ENCODE peak calls at places on chromosomes 1 and 21, in six cellular contexts. One of them, this sample, is unnamed.

GRCh38 chr1:114558548-114558947 is 22.9 kb downstream of the BCAS2 start:
- DNase-seq in HCEC 1CT: peak
- DNase-seq in NCI-H748 treated with DMSO at 0.1 percent for 48 hours: no peak
- DNase-seq in sciatic nerve: no peak
- DNase-seq in occipital lobe: no peak
- DNase-seq in HCT116: peak
- DNase-seq in this sample: no peak

GRCh38 chr1:26537951-26538352 is 8.4 kb downstream of the RPS6KA1 start:
- DNase-seq in HCEC 1CT: peak
- DNase-seq in NCI-H748 treated with DMSO at 0.1 percent for 48 hours: no peak
- DNase-seq in sciatic nerve: no peak
- DNase-seq in occipital lobe: no peak
- DNase-seq in HCT116: no peak
- DNase-seq in this sample: no peak

GRCh38 chr1:181396171-181396670 is 87.1 kb upstream of the CACNA1E start:
- DNase-seq in HCEC 1CT: no peak
- DNase-seq in NCI-H748 treated with DMSO at 0.1 percent for 48 hours: no peak
- DNase-seq in sciatic nerve: no peak
- DNase-seq in occipital lobe: no peak
- DNase-seq in HCT116: no peak
- DNase-seq in this sample: no peak

GRCh38 chr1:63693956-63694607 is 79.7 kb upstream of the ROR1 start:
- DNase-seq in HCEC 1CT: peak
- DNase-seq in NCI-H748 treated with DMSO at 0.1 percent for 48 hours: no peak
- DNase-seq in sciatic nerve: no peak
- DNase-seq in occipital lobe: no peak
- DNase-seq in HCT116: no peak
- DNase-seq in this sample: no peak

GRCh38 chr1:156693858-156694562 is 11.4 kb downstream of the CRABP2 start:
- DNase-seq in HCEC 1CT: no peak
- DNase-seq in NCI-H748 treated with DMSO at 0.1 percent for 48 hours: no peak
- DNase-seq in sciatic nerve: no peak
- DNase-seq in occipital lobe: no peak
- DNase-seq in HCT116: no peak
- DNase-seq in this sample: no peak

GRCh38 chr1:184595609-184596008 is 159.0 kb downstream of the EDEM3 start:
- DNase-seq in HCEC 1CT: peak
- DNase-seq in NCI-H748 treated with DMSO at 0.1 percent for 48 hours: no peak
- DNase-seq in sciatic nerve: no peak
- DNase-seq in occipital lobe: no peak
- DNase-seq in HCT116: no peak
- DNase-seq in this sample: no peak

GRCh38 chr1:3463891-3464648 is 9.6 kb downstream of the ARHGEF16 start:
- DNase-seq in HCEC 1CT: no peak
- DNase-seq in NCI-H748 treated with DMSO at 0.1 percent for 48 hours: no peak
- DNase-seq in sciatic nerve: no peak
- DNase-seq in occipital lobe: no peak
- DNase-seq in HCT116: no peak
- DNase-seq in this sample: peak

GRCh38 chr1:232571523-232571922 is 58.4 kb downstream of the SIPA1L2 start:
- DNase-seq in HCEC 1CT: no peak
- DNase-seq in NCI-H748 treated with DMSO at 0.1 percent for 48 hours: no peak
- DNase-seq in sciatic nerve: no peak
- DNase-seq in occipital lobe: no peak
- DNase-seq in HCT116: no peak
- DNase-seq in this sample: no peak

GRCh38 chr21:26918318-26919065 is 48.4 kb downstream of the ADAMTS5 start:
- DNase-seq in HCEC 1CT: peak
- DNase-seq in NCI-H748 treated with DMSO at 0.1 percent for 48 hours: no peak
- DNase-seq in sciatic nerve: no peak
- DNase-seq in occipital lobe: no peak
- DNase-seq in HCT116: no peak
- DNase-seq in this sample: no peak

GRCh38 chr21:45642122-45642813 is 1.3 kb upstream of the PCBP3 start:
- DNase-seq in HCEC 1CT: no peak
- DNase-seq in NCI-H748 treated with DMSO at 0.1 percent for 48 hours: no peak
- DNase-seq in sciatic nerve: peak
- DNase-seq in occipital lobe: no peak
- DNase-seq in HCT116: no peak
- DNase-seq in this sample: no peak

GRCh38 chr21:42061866-42062542 is 9.1 kb upstream of the UMODL1 start:
- DNase-seq in HCEC 1CT: no peak
- DNase-seq in NCI-H748 treated with DMSO at 0.1 percent for 48 hours: no peak
- DNase-seq in sciatic nerve: no peak
- DNase-seq in occipital lobe: no peak
- DNase-seq in HCT116: no peak
- DNase-seq in this sample: no peak

GRCh38 chr1:23020731-23021130 is 1.5 kb downstream of the KDM1A start:
- DNase-seq in HCEC 1CT: no peak
- DNase-seq in NCI-H748 treated with DMSO at 0.1 percent for 48 hours: no peak
- DNase-seq in sciatic nerve: no peak
- DNase-seq in occipital lobe: no peak
- DNase-seq in HCT116: no peak
- DNase-seq in this sample: no peak

GRCh38 chr1:212073490-212073889 is 37.9 kb downstream of the DTL start:
- DNase-seq in HCEC 1CT: no peak
- DNase-seq in NCI-H748 treated with DMSO at 0.1 percent for 48 hours: no peak
- DNase-seq in sciatic nerve: no peak
- DNase-seq in occipital lobe: no peak
- DNase-seq in HCT116: no peak
- DNase-seq in this sample: no peak

GRCh38 chr1:202553560-202554038 is 156.7 kb downstream of the SYT2 start:
- DNase-seq in HCEC 1CT: no peak
- DNase-seq in NCI-H748 treated with DMSO at 0.1 percent for 48 hours: no peak
- DNase-seq in sciatic nerve: no peak
- DNase-seq in occipital lobe: no peak
- DNase-seq in HCT116: no peak
- DNase-seq in this sample: no peak

GRCh38 chr1:32144033-32144432 is 35.4 kb upstream of the TXLNA start:
- DNase-seq in HCEC 1CT: no peak
- DNase-seq in NCI-H748 treated with DMSO at 0.1 percent for 48 hours: no peak
- DNase-seq in sciatic nerve: no peak
- DNase-seq in occipital lobe: no peak
- DNase-seq in HCT116: no peak
- DNase-seq in this sample: no peak

GRCh38 chr1:114316204-114316603 is 162.5 kb upstream of the SYT6 start:
- DNase-seq in HCEC 1CT: no peak
- DNase-seq in NCI-H748 treated with DMSO at 0.1 percent for 48 hours: no peak
- DNase-seq in sciatic nerve: no peak
- DNase-seq in occipital lobe: no peak
- DNase-seq in HCT116: no peak
- DNase-seq in this sample: no peak

GRCh38 chr1:155008015-155008941 is 5.7 kb downstream of the ZBTB7B start:
- DNase-seq in HCEC 1CT: no peak
- DNase-seq in NCI-H748 treated with DMSO at 0.1 percent for 48 hours: no peak
- DNase-seq in sciatic nerve: no peak
- DNase-seq in occipital lobe: no peak
- DNase-seq in HCT116: no peak
- DNase-seq in this sample: no peak

GRCh38 chr1:55150880-55151582 is 64.1 kb downstream of the USP24 start:
- DNase-seq in HCEC 1CT: no peak
- DNase-seq in NCI-H748 treated with DMSO at 0.1 percent for 48 hours: no peak
- DNase-seq in sciatic nerve: no peak
- DNase-seq in occipital lobe: no peak
- DNase-seq in HCT116: no peak
- DNase-seq in this sample: no peak

GRCh38 chr1:234724517-234725176 is 114.7 kb upstream of the IRF2BP2 start:
- DNase-seq in HCEC 1CT: peak
- DNase-seq in NCI-H748 treated with DMSO at 0.1 percent for 48 hours: peak
- DNase-seq in sciatic nerve: peak
- DNase-seq in occipital lobe: no peak
- DNase-seq in HCT116: peak
- DNase-seq in this sample: no peak

GRCh38 chr1:93502561-93502960 is 54.6 kb downstream of the FNBP1L start:
- DNase-seq in HCEC 1CT: no peak
- DNase-seq in NCI-H748 treated with DMSO at 0.1 percent for 48 hours: no peak
- DNase-seq in sciatic nerve: no peak
- DNase-seq in occipital lobe: no peak
- DNase-seq in HCT116: no peak
- DNase-seq in this sample: no peak

GRCh38 chr1:24380508-24380907 is 33.1 kb downstream of the STPG1 start:
- DNase-seq in HCEC 1CT: no peak
- DNase-seq in NCI-H748 treated with DMSO at 0.1 percent for 48 hours: no peak
- DNase-seq in sciatic nerve: no peak
- DNase-seq in occipital lobe: no peak
- DNase-seq in HCT116: no peak
- DNase-seq in this sample: no peak

GRCh38 chr1:41102208-41102607 is 80.7 kb upstream of the SLFNL1 start:
- DNase-seq in HCEC 1CT: peak
- DNase-seq in NCI-H748 treated with DMSO at 0.1 percent for 48 hours: no peak
- DNase-seq in sciatic nerve: peak
- DNase-seq in occipital lobe: peak
- DNase-seq in HCT116: no peak
- DNase-seq in this sample: peak

This sample was measured in posterior cingulate gyrus.